ENCODE peak calls at places on chromosomes 2 and 18, in seven cellular contexts. R is HCT116, Y is A549, A is H1, Z is K562, U is HepG2, Q is GM12878. P is an unnamed sample.

GRCh38 chr2:16126969-16127940 is 186.9 kb downstream of the MYCN start:
- DNase-seq in R (no peak), Y (no peak), A (peak; percentile 8), Z (no peak), U (no peak), Q (no peak), P (no peak)

GRCh38 chr2:138244400-138245001 is 257.1 kb upstream of the SPOPL start:
- DNase-seq in R (no peak), Y (peak; percentile 9), A (no peak), Z (no peak), U (no peak), Q (no peak), P (no peak)

GRCh38 chr2:72824224-72824842 is 1.5 kb downstream of the EXOC6B start:
- DNase-seq in R (peak; percentile 47), Y (no peak), A (no peak), Z (peak; percentile 14), U (no peak), Q (no peak), P (peak; percentile 48)

GRCh38 chr2:136538489-136538888 is 226.9 kb upstream of the THSD7B start:
- DNase-seq in R (no peak), Y (no peak), A (no peak), Z (no peak), U (no peak), Q (no peak), P (no peak)

GRCh38 chr18:11511434-11512095 is 97.8 kb upstream of the SLC35G4 start:
- DNase-seq in R (no peak), Y (no peak), A (no peak), Z (no peak), U (no peak), Q (peak; percentile 39), P (no peak)

GRCh38 chr2:52416340-52416739 is 1351.3 kb upstream of the CHAC2 start:
- DNase-seq in R (peak; percentile 8), Y (peak; percentile 13), A (no peak), Z (no peak), U (no peak), Q (no peak), P (peak; percentile 7)

GRCh38 chr2:10810175-10811161 is 2.1 kb downstream of the PDIA6 start:
- DNase-seq in R (no peak), Y (no peak), A (no peak), Z (peak; percentile 25), U (no peak), Q (peak; percentile 36), P (peak; percentile 38)

GRCh38 chr2:33510589-33510968 is 34.1 kb downstream of the RASGRP3 start:
- DNase-seq in R (no peak), Y (no peak), A (no peak), Z (no peak), U (no peak), Q (no peak), P (no peak)

GRCh38 chr2:31398881-31399280 is 15.7 kb downstream of the XDH start:
- DNase-seq in R (no peak), Y (no peak), A (no peak), Z (no peak), U (no peak), Q (no peak), P (no peak)

GRCh38 chr18:45839415-45840395 is 14.2 kb downstream of the SIGLEC15 start:
- DNase-seq in R (peak; percentile 10), Y (peak; percentile 63), A (peak; percentile 52), Z (no peak), U (peak; percentile 23), Q (no peak), P (peak; percentile 65)

GRCh38 chr2:165573534-165574461 is 104.3 kb downstream of the CSRNP3 start:
- DNase-seq in R (no peak), Y (peak; percentile 29), A (peak; percentile 71), Z (no peak), U (peak; percentile 78), Q (no peak), P (peak; percentile 3)

GRCh38 chr18:23291456-23292205 is 156.3 kb downstream of the CABLES1 start:
- DNase-seq in R (peak; percentile 46), Y (no peak), A (no peak), Z (no peak), U (no peak), Q (no peak), P (no peak)

GRCh38 chr2:11541693-11542274 is 7.9 kb downstream of the GREB1 start:
- DNase-seq in R (no peak), Y (no peak), A (no peak), Z (no peak), U (no peak), Q (no peak), P (peak; percentile 58)

GRCh38 chr18:21928925-21929324 is 188.3 kb downstream of the MIB1 start:
- DNase-seq in R (no peak), Y (no peak), A (no peak), Z (no peak), U (no peak), Q (no peak), P (no peak)

GRCh38 chr18:830315-830901 is 18.4 kb upstream of the YES1 start:
- DNase-seq in R (no peak), Y (no peak), A (no peak), Z (peak; percentile 55), U (no peak), Q (no peak), P (peak; percentile 69)

GRCh38 chr18:24802439-24802838 is 342.0 kb downstream of the HRH4 start:
- DNase-seq in R (no peak), Y (no peak), A (no peak), Z (no peak), U (no peak), Q (no peak), P (no peak)

GRCh38 chr2:231411871-231412615 is 16.5 kb downstream of the B3GNT7 start:
- DNase-seq in R (peak; percentile 31), Y (peak; percentile 84), A (peak; percentile 98), Z (no peak), U (peak; percentile 79), Q (no peak), P (peak; percentile 89)

GRCh38 chr18:13178976-13179375 is 39.6 kb upstream of the LDLRAD4 start:
- DNase-seq in R (no peak), Y (no peak), A (no peak), Z (no peak), U (no peak), Q (no peak), P (no peak)

GRCh38 chr18:46712406-46712805 is 44.4 kb downstream of the ST8SIA5 start:
- DNase-seq in R (no peak), Y (no peak), A (no peak), Z (no peak), U (no peak), Q (no peak), P (no peak)

GRCh38 chr2:65096948-65097347 is 33.0 kb downstream of the RAB1A start:
- DNase-seq in R (no peak), Y (no peak), A (no peak), Z (no peak), U (no peak), Q (no peak), P (no peak)

GRCh38 chr18:35159782-35160181 is 81.1 kb upstream of the ZNF397 start:
- DNase-seq in R (no peak), Y (no peak), A (no peak), Z (no peak), U (no peak), Q (no peak), P (peak; percentile 21)

GRCh38 chr18:63439334-63439733 is 17.1 kb upstream of the VPS4B start:
- DNase-seq in R (peak; percentile 70), Y (peak; percentile 68), A (peak; percentile 61), Z (peak; percentile 52), U (peak; percentile 33), Q (no peak), P (peak; percentile 76)

GRCh38 chr18:29626094-29626493 is 1416.4 kb downstream of the DSC3 start:
- DNase-seq in R (no peak), Y (no peak), A (no peak), Z (no peak), U (no peak), Q (no peak), P (no peak)

GRCh38 chr2:86292571-86293515 is 44.6 kb downstream of the REEP1 start:
- DNase-seq in R (no peak), Y (no peak), A (no peak), Z (no peak), U (no peak), Q (no peak), P (no peak)

GRCh38 chr2:6214471-6214870 is 522.3 kb downstream of the SOX11 start:
- DNase-seq in R (no peak), Y (peak; percentile 17), A (no peak), Z (no peak), U (no peak), Q (no peak), P (no peak)

GRCh38 chr2:173016451-173016850 is 59.2 kb upstream of the MAP3K20 start:
- DNase-seq in R (no peak), Y (no peak), A (no peak), Z (no peak), U (no peak), Q (no peak), P (no peak)

DNA sequence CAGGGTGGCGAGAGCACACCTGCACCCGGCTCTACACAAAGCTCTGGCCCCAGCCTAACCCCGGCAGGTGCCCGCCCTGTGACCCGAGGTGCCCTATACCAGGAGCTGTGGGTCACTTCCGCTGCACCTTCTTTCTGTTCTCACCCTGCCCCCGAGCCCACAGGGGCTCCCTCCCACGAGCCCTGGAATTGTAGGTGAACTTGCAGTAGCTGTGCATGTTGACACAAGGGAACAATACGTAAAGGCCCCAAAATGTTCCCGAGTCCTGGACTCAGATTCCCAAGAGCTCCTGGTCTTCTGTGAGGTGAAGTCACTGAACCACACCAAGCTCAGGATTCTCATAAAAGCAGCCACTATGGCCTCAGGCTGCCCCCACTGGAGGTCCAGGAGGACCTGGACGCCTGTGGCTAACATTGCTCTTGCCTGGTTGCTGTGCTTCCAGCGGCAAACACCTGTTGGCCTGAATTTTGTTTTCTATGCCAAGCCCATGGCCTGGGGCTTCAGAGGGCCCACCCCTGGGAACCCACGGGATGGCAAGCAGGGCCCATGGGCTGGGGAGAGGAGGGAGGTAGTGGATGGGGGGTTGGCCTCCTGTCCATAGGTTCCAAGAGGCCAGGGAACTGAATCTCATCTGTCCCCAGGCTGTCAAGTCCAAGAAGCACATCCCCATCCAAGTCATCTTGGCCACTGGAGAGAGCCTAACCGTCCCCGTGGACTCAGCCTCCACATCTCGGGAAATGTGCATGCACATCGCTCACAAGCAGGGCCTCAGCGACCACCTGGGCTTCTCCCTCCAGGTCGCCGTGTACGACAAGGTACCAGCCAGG is 23.2 kb upstream of the GPR17 start:
- DNase-seq in R (no peak), Y (no peak), A (no peak), Z (no peak), U (no peak), Q (no peak), P (no peak)
- TF ChIP-seq MAX in R (no peak), Y (no peak), A (no peak), Z (no peak), U (no peak), Q (no peak), P (no peak)

GRCh38 chr2:175175320-175175719 is 6.2 kb downstream of the ATP5MC3 start:
- DNase-seq in R (no peak), Y (no peak), A (no peak), Z (no peak), U (no peak), Q (no peak), P (no peak)
- TF ChIP-seq POLR2A in R (no peak), Y (no peak), A (no peak), Z (peak; percentile 53), U (no peak), Q (no peak), P (no peak)

GRCh38 chr2:27079233-27080139 is 1.1 kb downstream of the EMILIN1 start:
- DNase-seq in R (no peak), Y (no peak), A (no peak), Z (no peak), U (no peak), Q (no peak), P (no peak)
- H3K4me3 ChIP-seq in R (no peak overlapping the region), Y (no peak overlapping the region), A (no peak overlapping the region), Z (no peak overlapping the region), U (peak overlapping the region; percentile 57), Q (no peak overlapping the region), P (no peak overlapping the region)

GRCh38 chr2:235343156-235343774 is 150.6 kb upstream of the AGAP1 start:
- DNase-seq in R (no peak), Y (no peak), A (no peak), Z (no peak), U (no peak), Q (no peak), P (no peak)
- TF ChIP-seq MAX in R (no peak), Y (no peak), A (no peak), Z (no peak), U (no peak), Q (no peak), P (no peak)